ENCODE peak calls at places on chromosomes 6 and 20, in four cellular contexts. M is Peyer's patch, G is mucosa of descending colon, E is foreskin fibroblast. V is an unnamed sample.

GRCh38 chr20:63100926-63101699 is 94.3 kb upstream of the BHLHE23 start:
- DNase-seq in M (peak; percentile 41), G (peak; percentile 24), E (no peak), V (no peak)

GRCh38 chr6:72246926-72247325 is 360.6 kb downstream of the RIMS1 start:
- DNase-seq in M (no peak), G (no peak), E (no peak), V (no peak)

GRCh38 chr6:109381007-109381746 is 1.1 kb downstream of the CD164 start:
- DNase-seq in M (no peak), G (no peak), E (no peak), V (no peak)

GRCh38 chr6:4802312-4802935 is 26.2 kb downstream of the CDYL start:
- DNase-seq in M (no peak), G (no peak), E (no peak), V (no peak)

GRCh38 chr20:19813839-19814238 is 55.8 kb downstream of the RIN2 start:
- DNase-seq in M (no peak), G (no peak), E (no peak), V (no peak)

GRCh38 chr20:24948939-24949679 is at the start of gene CST7:
- DNase-seq in M (peak; percentile 88), G (peak; percentile 74), E (no peak), V (peak; percentile 84)

GRCh38 chr6:105991561-105992314 is 94.4 kb upstream of the PRDM1 start:
- DNase-seq in M (peak; percentile 80), G (peak; percentile 66), E (no peak), V (no peak)

GRCh38 chr6:55286824-55287223 is 40.4 kb upstream of the GFRAL start:
- DNase-seq in M (no peak), G (no peak), E (no peak), V (no peak)

GRCh38 chr6:51930602-51931001 is 156.8 kb downstream of the PKHD1 start:
- DNase-seq in M (no peak), G (no peak), E (no peak), V (no peak)

GRCh38 chr6:51932956-51933355 is 154.5 kb downstream of the PKHD1 start:
- DNase-seq in M (no peak), G (no peak), E (no peak), V (no peak)

GRCh38 chr6:51936941-51937340 is 150.5 kb downstream of the PKHD1 start:
- DNase-seq in M (no peak), G (no peak), E (no peak), V (no peak)

GRCh38 chr6:51936536-51936935 is 150.9 kb downstream of the PKHD1 start:
- DNase-seq in M (no peak), G (no peak), E (no peak), V (no peak)

DNA sequence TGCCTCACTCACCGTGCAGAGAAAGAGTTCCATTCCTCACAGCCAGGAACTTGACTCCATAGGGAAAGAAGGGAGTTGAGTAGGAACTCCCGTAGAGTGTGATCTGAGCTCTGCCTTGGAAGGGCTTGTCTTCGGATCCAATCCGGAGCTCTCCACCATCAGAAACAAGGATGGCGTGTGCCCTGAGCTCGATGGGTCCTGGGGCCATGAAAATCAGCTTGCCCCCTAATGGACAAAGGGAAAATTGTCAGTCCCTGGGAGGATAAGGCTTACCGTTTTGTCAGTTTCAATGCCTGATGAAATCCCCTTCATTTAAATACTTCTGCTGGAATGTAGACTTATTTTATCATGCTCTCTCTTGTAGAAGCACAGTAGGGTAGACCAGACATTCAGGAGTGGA is 153.3 kb downstream of the PKHD1 start:
- DNase-seq in M (no peak), G (no peak), E (no peak), V (no peak)
- TF ChIP-seq CTCF in M (no peak), G (no peak), E (no peak), V (no peak)

GRCh38 chr6:83432626-83433025 is 1.8 kb upstream of the ME1 start:
- DNase-seq in M (no peak), G (no peak), E (no peak), V (no peak)

GRCh38 chr6:83430606-83431544 is at the start of gene ME1:
- DNase-seq in M (peak; percentile 86), G (peak; percentile 84), E (peak; percentile 87), V (peak; percentile 70)

GRCh38 chr6:83431545-83432165 is 804 bp upstream of the ME1 start:
- DNase-seq in M (peak; percentile 87), G (peak; percentile 85), E (no peak), V (no peak)

GRCh38 chr6:83439201-83439600 is 8.3 kb upstream of the ME1 start:
- DNase-seq in M (no peak), G (no peak), E (no peak), V (no peak)

DNA sequence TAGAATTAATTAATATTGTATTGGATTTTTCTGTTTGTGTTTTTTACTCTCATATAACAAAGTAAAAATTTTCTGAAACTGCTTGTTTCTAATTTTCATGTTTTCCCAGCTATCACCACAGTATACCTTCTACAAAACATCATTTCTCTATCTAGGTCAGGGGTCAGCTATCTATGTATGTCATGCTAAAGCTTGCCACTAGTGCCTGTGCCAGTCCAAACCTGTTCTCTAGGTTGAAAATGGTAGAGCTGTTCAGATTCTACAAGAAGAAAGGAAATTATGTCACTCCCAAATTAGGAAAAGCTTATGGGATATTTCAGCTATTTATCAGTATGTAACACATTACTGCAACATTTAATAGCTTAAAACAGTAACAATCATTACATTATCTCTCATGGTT is 5.8 kb upstream of the ME1 start:
- DNase-seq in M (no peak), G (no peak), E (no peak), V (no peak)
- TF ChIP-seq CTCF in M (no peak), G (no peak), E (no peak), V (no peak)

GRCh38 chr20:1635291-1635979 is 15.6 kb upstream of the SIRPB1 start:
- DNase-seq in M (no peak), G (no peak), E (no peak), V (no peak)

GRCh38 chr20:1637226-1637625 is 17.4 kb upstream of the SIRPB1 start:
- DNase-seq in M (no peak), G (no peak), E (no peak), V (no peak)

GRCh38 chr20:1633535-1633934 is 13.7 kb upstream of the SIRPB1 start:
- DNase-seq in M (no peak), G (no peak), E (no peak), V (no peak)

GRCh38 chr20:1637755-1638154 is 17.9 kb upstream of the SIRPB1 start:
- DNase-seq in M (no peak), G (no peak), E (no peak), V (no peak)

DNA sequence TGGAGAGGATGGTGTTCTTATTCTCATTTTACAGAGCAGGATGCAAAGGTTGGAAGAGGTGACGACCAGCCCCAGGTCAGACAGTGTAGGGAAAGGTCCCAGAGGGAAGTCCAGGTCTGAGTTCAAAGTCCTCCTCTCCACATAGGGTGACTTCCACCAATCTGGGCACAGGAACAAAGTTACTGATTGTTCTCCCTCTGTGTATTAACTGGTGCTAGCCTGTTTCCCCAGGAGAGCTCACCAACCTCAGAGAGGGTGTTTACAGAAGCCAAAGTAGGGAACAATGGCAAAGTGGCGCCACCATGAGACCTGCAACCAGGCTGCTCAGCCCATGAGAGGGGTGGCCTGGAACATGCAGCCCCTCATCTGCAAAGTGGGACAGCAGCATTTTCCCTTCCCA is 16.8 kb upstream of the SIRPB1 start:
- DNase-seq in M (no peak), G (no peak), E (no peak), V (no peak)
- TF ChIP-seq CTCF in M (no peak), G (no peak), E (no peak), V (no peak)

DNA sequence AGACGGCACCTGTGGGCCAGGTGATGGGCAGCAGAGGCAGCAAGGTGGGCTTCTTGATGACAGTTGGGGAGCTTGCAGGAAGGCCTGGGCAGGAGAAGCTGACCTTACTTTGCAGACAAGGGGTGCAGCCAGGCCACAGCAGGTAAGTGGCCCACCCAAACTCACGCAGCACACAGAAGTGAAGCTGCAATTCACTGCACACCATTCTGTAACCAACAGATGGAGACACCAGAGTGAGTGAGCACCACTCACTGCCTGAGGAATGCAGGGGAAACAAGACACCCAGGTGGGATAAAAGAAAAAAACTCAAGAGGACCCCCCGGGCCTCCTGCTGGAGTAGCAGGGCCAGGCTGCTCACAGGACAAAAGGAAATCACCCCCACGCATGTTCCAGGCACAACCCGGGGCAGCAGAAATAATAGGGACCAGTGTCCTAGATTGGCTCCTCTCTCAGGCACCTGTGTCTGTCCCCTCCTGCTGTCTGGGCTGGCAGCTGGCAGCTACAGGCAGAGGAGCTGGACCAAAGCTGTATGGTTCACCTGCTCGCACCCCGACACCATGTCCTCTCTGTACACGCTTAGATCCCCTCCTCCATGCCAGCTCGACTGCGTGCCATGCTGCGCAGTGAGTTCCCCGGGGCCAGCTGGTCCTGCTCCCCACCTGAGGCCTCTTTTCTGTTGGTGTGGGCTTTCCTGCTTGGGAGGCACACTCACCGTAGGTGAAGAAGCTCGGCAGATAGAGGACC is 4.9 kb downstream of the MTCH1 start:
- DNase-seq in M (no peak), G (no peak), E (no peak), V (no peak)
- TF ChIP-seq CTCF in M (no peak), G (no peak), E (no peak), V (no peak)

DNA sequence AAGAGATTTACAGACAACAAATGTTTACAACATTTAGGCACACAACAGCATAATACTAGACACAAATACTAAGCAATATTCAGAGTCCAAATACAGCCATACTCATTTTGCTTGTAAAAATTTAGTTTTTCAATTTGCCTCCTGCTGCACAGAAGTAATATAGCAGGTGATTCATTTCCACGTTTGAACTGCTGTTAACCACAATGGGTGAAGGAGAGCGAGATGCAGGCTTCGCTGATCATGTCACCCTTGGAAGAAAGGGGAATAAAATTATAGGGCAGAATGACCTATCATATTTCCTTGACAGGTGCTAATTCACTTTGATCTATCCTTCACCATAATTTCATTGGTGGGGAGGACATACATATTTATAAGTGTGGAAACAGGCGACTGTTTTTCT is 643.8 kb upstream of the AGPAT4 start:
- DNase-seq in M (no peak), G (no peak), E (no peak), V (no peak)
- TF ChIP-seq CTCF in M (no peak), G (no peak), E (no peak), V (no peak)

GRCh38 chr6:26536571-26537159 is 1.5 kb upstream of the HMGN4 start:
- DNase-seq in M (peak; percentile 68), G (no peak), E (peak; percentile 53), V (peak; percentile 25)

GRCh38 chr6:26537160-26537845 is 863 bp upstream of the HMGN4 start:
- DNase-seq in M (peak; percentile 96), G (peak; percentile 87), E (peak; percentile 91), V (peak; percentile 93)

GRCh38 chr6:26538572-26538902 is 371 bp downstream of the HMGN4 start:
- DNase-seq in M (no peak), G (no peak), E (no peak), V (no peak)

GRCh38 chr6:26538936-26539615 is 910 bp downstream of the HMGN4 start:
- DNase-seq in M (no peak), G (no peak), E (no peak), V (no peak)

GRCh38 chr6:26537846-26538571 is at the start of gene HMGN4:
- DNase-seq in M (peak; percentile 91), G (peak; percentile 88), E (peak; percentile 81), V (peak; percentile 73)
- TF ChIP-seq CTCF in M (peak; percentile 3), G (no peak), E (no peak), V (no peak)

DNA sequence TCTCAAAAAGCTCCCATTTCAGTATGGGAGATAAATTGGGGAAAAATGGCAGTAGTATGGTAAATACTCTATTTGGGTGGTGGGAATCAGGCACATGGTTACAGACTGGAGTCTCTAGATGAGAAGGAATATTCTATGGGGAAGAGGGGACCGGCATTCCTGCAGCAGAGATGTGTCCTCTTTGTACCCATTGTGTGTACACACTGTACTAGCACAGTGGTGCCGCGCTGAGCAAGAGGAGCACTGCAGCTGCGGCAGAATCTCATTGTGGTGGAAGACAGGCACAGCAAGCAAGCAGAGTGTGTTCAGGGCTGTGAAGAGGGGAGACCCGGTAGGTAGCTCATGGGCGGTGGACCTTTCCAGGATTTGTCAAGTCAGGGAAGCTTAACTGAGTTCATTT is 13.0 kb downstream of the AFDN start:
- DNase-seq in M (no peak), G (no peak), E (no peak), V (no peak)
- TF ChIP-seq CTCF in M (no peak), G (no peak), E (no peak), V (no peak)

GRCh38 chr20:34676642-34677373 is at the start of gene PIGU:
- DNase-seq in M (peak; percentile 98), G (peak; percentile 98), E (peak; percentile 94), V (peak; percentile 94)
- TF ChIP-seq CTCF in M (peak; percentile 38), G (peak; percentile 61), E (no peak), V (peak; percentile 29)